ENCODE peak calls at places on chromosomes 16 and 17, in eight cellular contexts. One of them, this sample, is unnamed.

GRCh38 chr17:70138309-70138865 is 30.9 kb upstream of the KCNJ2 start:
- DNase-seq in activated gamma-delta T cell treated with Interleukin-2 at 50 U/mL for 16 hours: no peak
- DNase-seq in foreskin fibroblast: peak; percentile 55
- DNase-seq in GF-D8: no peak
- DNase-seq in tibial artery: no peak
- DNase-seq in GM10248: no peak
- DNase-seq in AG04450: peak; percentile 84
- DNase-seq in T-cell: no peak
- DNase-seq in this sample: peak; percentile 83

GRCh38 chr17:83097831-83098230 is 18.4 kb downstream of the METRNL start:
- DNase-seq in activated gamma-delta T cell treated with Interleukin-2 at 50 U/mL for 16 hours: no peak
- DNase-seq in foreskin fibroblast: no peak
- DNase-seq in GF-D8: no peak
- DNase-seq in tibial artery: no peak
- DNase-seq in GM10248: no peak
- DNase-seq in AG04450: no peak
- DNase-seq in T-cell: no peak
- DNase-seq in this sample: no peak

GRCh38 chr16:26816266-26816665 is 250.5 kb upstream of the C16orf82 start:
- DNase-seq in activated gamma-delta T cell treated with Interleukin-2 at 50 U/mL for 16 hours: no peak
- DNase-seq in foreskin fibroblast: peak; percentile 4
- DNase-seq in GF-D8: no peak
- DNase-seq in tibial artery: no peak
- DNase-seq in GM10248: no peak
- DNase-seq in AG04450: no peak
- DNase-seq in T-cell: no peak
- DNase-seq in this sample: no peak

GRCh38 chr16:26717826-26718225 is 348.9 kb upstream of the C16orf82 start:
- DNase-seq in activated gamma-delta T cell treated with Interleukin-2 at 50 U/mL for 16 hours: no peak
- DNase-seq in foreskin fibroblast: no peak
- DNase-seq in GF-D8: no peak
- DNase-seq in tibial artery: no peak
- DNase-seq in GM10248: no peak
- DNase-seq in AG04450: no peak
- DNase-seq in T-cell: no peak
- DNase-seq in this sample: no peak

GRCh38 chr16:67718668-67719047 is 458 bp downstream of the GFOD2 start:
- DNase-seq in activated gamma-delta T cell treated with Interleukin-2 at 50 U/mL for 16 hours: no peak
- DNase-seq in foreskin fibroblast: no peak
- DNase-seq in GF-D8: no peak
- DNase-seq in tibial artery: no peak
- DNase-seq in GM10248: no peak
- DNase-seq in AG04450: no peak
- DNase-seq in T-cell: no peak
- DNase-seq in this sample: no peak

GRCh38 chr17:4487820-4488716 is 10.6 kb upstream of the SPNS2 start:
- DNase-seq in activated gamma-delta T cell treated with Interleukin-2 at 50 U/mL for 16 hours: no peak
- DNase-seq in foreskin fibroblast: no peak
- DNase-seq in GF-D8: no peak
- DNase-seq in tibial artery: no peak
- DNase-seq in GM10248: no peak
- DNase-seq in AG04450: no peak
- DNase-seq in T-cell: no peak
- DNase-seq in this sample: no peak

GRCh38 chr16:83953796-83954576 is 946 bp downstream of the OSGIN1 start:
- DNase-seq in activated gamma-delta T cell treated with Interleukin-2 at 50 U/mL for 16 hours: no peak
- DNase-seq in foreskin fibroblast: no peak
- DNase-seq in GF-D8: no peak
- DNase-seq in tibial artery: no peak
- DNase-seq in GM10248: peak; percentile 70
- DNase-seq in AG04450: no peak
- DNase-seq in T-cell: no peak
- DNase-seq in this sample: peak; percentile 42

GRCh38 chr17:82863941-82864720 is 24.3 kb upstream of the ZNF750 start:
- DNase-seq in activated gamma-delta T cell treated with Interleukin-2 at 50 U/mL for 16 hours: peak; percentile 86
- DNase-seq in foreskin fibroblast: peak; percentile 77
- DNase-seq in GF-D8: peak; percentile 16
- DNase-seq in tibial artery: no peak
- DNase-seq in GM10248: peak; percentile 87
- DNase-seq in AG04450: peak; percentile 59
- DNase-seq in T-cell: peak; percentile 81
- DNase-seq in this sample: peak; percentile 60

GRCh38 chr16:2152695-2153506 is 2.7 kb upstream of the TRAF7 start:
- DNase-seq in activated gamma-delta T cell treated with Interleukin-2 at 50 U/mL for 16 hours: no peak
- DNase-seq in foreskin fibroblast: no peak
- DNase-seq in GF-D8: no peak
- DNase-seq in tibial artery: no peak
- DNase-seq in GM10248: no peak
- DNase-seq in AG04450: no peak
- DNase-seq in T-cell: no peak
- DNase-seq in this sample: no peak

GRCh38 chr17:68509151-68510057 is 2.8 kb upstream of the PRKAR1A start:
- DNase-seq in activated gamma-delta T cell treated with Interleukin-2 at 50 U/mL for 16 hours: no peak
- DNase-seq in foreskin fibroblast: no peak
- DNase-seq in GF-D8: peak; percentile 24
- DNase-seq in tibial artery: no peak
- DNase-seq in GM10248: no peak
- DNase-seq in AG04450: no peak
- DNase-seq in T-cell: no peak
- DNase-seq in this sample: no peak

GRCh38 chr16:4859190-4859899 is 12.1 kb downstream of the UBN1 start:
- DNase-seq in activated gamma-delta T cell treated with Interleukin-2 at 50 U/mL for 16 hours: no peak
- DNase-seq in foreskin fibroblast: no peak
- DNase-seq in GF-D8: no peak
- DNase-seq in tibial artery: no peak
- DNase-seq in GM10248: no peak
- DNase-seq in AG04450: no peak
- DNase-seq in T-cell: no peak
- DNase-seq in this sample: no peak

GRCh38 chr17:48181653-48182052 is 74.1 kb downstream of the SNX11 start:
- DNase-seq in activated gamma-delta T cell treated with Interleukin-2 at 50 U/mL for 16 hours: no peak
- DNase-seq in foreskin fibroblast: peak; percentile 18
- DNase-seq in GF-D8: no peak
- DNase-seq in tibial artery: no peak
- DNase-seq in GM10248: no peak
- DNase-seq in AG04450: no peak
- DNase-seq in T-cell: no peak
- DNase-seq in this sample: peak; percentile 27

GRCh38 chr16:67663151-67663876 is 2.6 kb downstream of the PARD6A start:
- DNase-seq in activated gamma-delta T cell treated with Interleukin-2 at 50 U/mL for 16 hours: no peak
- DNase-seq in foreskin fibroblast: no peak
- DNase-seq in GF-D8: no peak
- DNase-seq in tibial artery: peak; percentile 64
- DNase-seq in GM10248: no peak
- DNase-seq in AG04450: no peak
- DNase-seq in T-cell: no peak
- DNase-seq in this sample: no peak

GRCh38 chr16:31193874-31194273 is 8.7 kb downstream of the PYCARD start:
- DNase-seq in activated gamma-delta T cell treated with Interleukin-2 at 50 U/mL for 16 hours: no peak
- DNase-seq in foreskin fibroblast: no peak
- DNase-seq in GF-D8: no peak
- DNase-seq in tibial artery: no peak
- DNase-seq in GM10248: no peak
- DNase-seq in AG04450: no peak
- DNase-seq in T-cell: no peak
- DNase-seq in this sample: no peak

GRCh38 chr16:24178496-24178895 is 77.6 kb upstream of the CACNG3 start:
- DNase-seq in activated gamma-delta T cell treated with Interleukin-2 at 50 U/mL for 16 hours: peak; percentile 4
- DNase-seq in foreskin fibroblast: no peak
- DNase-seq in GF-D8: no peak
- DNase-seq in tibial artery: no peak
- DNase-seq in GM10248: no peak
- DNase-seq in AG04450: no peak
- DNase-seq in T-cell: no peak
- DNase-seq in this sample: no peak

GRCh38 chr16:19252904-19253303 is 32.6 kb upstream of the CLEC19A start:
- DNase-seq in activated gamma-delta T cell treated with Interleukin-2 at 50 U/mL for 16 hours: no peak
- DNase-seq in foreskin fibroblast: no peak
- DNase-seq in GF-D8: no peak
- DNase-seq in tibial artery: no peak
- DNase-seq in GM10248: no peak
- DNase-seq in AG04450: no peak
- DNase-seq in T-cell: no peak
- DNase-seq in this sample: no peak

GRCh38 chr17:68954146-68954971 is 833 bp downstream of the ABCA8 start:
- DNase-seq in activated gamma-delta T cell treated with Interleukin-2 at 50 U/mL for 16 hours: no peak
- DNase-seq in foreskin fibroblast: peak; percentile 28
- DNase-seq in GF-D8: no peak
- DNase-seq in tibial artery: no peak
- DNase-seq in GM10248: no peak
- DNase-seq in AG04450: no peak
- DNase-seq in T-cell: no peak
- DNase-seq in this sample: peak; percentile 68

GRCh38 chr16:7055443-7055842 is 277.2 kb upstream of the RBFOX1 start:
- DNase-seq in activated gamma-delta T cell treated with Interleukin-2 at 50 U/mL for 16 hours: no peak
- DNase-seq in foreskin fibroblast: no peak
- DNase-seq in GF-D8: no peak
- DNase-seq in tibial artery: no peak
- DNase-seq in GM10248: no peak
- DNase-seq in AG04450: no peak
- DNase-seq in T-cell: no peak
- DNase-seq in this sample: no peak

GRCh38 chr17:50627782-50628601 is 6.7 kb upstream of the ABCC3 start:
- DNase-seq in activated gamma-delta T cell treated with Interleukin-2 at 50 U/mL for 16 hours: no peak
- DNase-seq in foreskin fibroblast: no peak
- DNase-seq in GF-D8: no peak
- DNase-seq in tibial artery: no peak
- DNase-seq in GM10248: no peak
- DNase-seq in AG04450: no peak
- DNase-seq in T-cell: no peak
- DNase-seq in this sample: no peak

GRCh38 chr16:57735755-57736418 is at the start of gene KATNB1:
- DNase-seq in activated gamma-delta T cell treated with Interleukin-2 at 50 U/mL for 16 hours: no peak
- DNase-seq in foreskin fibroblast: peak; percentile 10
- DNase-seq in GF-D8: no peak
- DNase-seq in tibial artery: no peak
- DNase-seq in GM10248: no peak
- DNase-seq in AG04450: no peak
- DNase-seq in T-cell: no peak
- DNase-seq in this sample: no peak

GRCh38 chr17:78132086-78132676 is 1.6 kb downstream of the TMC8 start:
- DNase-seq in activated gamma-delta T cell treated with Interleukin-2 at 50 U/mL for 16 hours: peak; percentile 87
- DNase-seq in foreskin fibroblast: no peak
- DNase-seq in GF-D8: peak; percentile 33
- DNase-seq in tibial artery: peak; percentile 65
- DNase-seq in GM10248: peak; percentile 70
- DNase-seq in AG04450: no peak
- DNase-seq in T-cell: peak; percentile 64
- DNase-seq in this sample: no peak

GRCh38 chr16:81624718-81625543 is 154.2 kb upstream of the PLCG2 start:
- DNase-seq in activated gamma-delta T cell treated with Interleukin-2 at 50 U/mL for 16 hours: no peak
- DNase-seq in foreskin fibroblast: no peak
- DNase-seq in GF-D8: no peak
- DNase-seq in tibial artery: no peak
- DNase-seq in GM10248: no peak
- DNase-seq in AG04450: no peak
- DNase-seq in T-cell: no peak
- DNase-seq in this sample: no peak